ENCODE peak calls at places on chromosomes 2 and 18, in six cellular contexts. K is SK-N-SH, E is GM12892, O is K562, R is GM12878, M is HepG2. N is an unnamed sample.

GRCh38 chr2:1683297-1683696 is 61.0 kb downstream of the PXDN start:
- DNase-seq in K (peak; percentile 65), E (no peak), O (no peak), R (no peak), M (no peak), N (no peak)

GRCh38 chr2:234405472-234405871 is 91.4 kb downstream of the ARL4C start:
- DNase-seq in K (no peak), E (no peak), O (no peak), R (no peak), M (no peak), N (no peak)

GRCh38 chr2:86201951-86202692 is 2.9 kb downstream of the MRPL35 start:
- DNase-seq in K (no peak), E (no peak), O (peak; percentile 52), R (no peak), M (no peak), N (no peak)

GRCh38 chr2:126862730-126863129 is 36.0 kb upstream of the TEX51 start:
- DNase-seq in K (no peak), E (no peak), O (no peak), R (no peak), M (no peak), N (no peak)

GRCh38 chr2:64543006-64543697 is 19.0 kb downstream of the AFTPH start:
- DNase-seq in K (no peak), E (no peak), O (no peak), R (no peak), M (peak; percentile 44), N (no peak)

GRCh38 chr2:29397743-29398142 is 282.5 kb downstream of the CLIP4 start:
- DNase-seq in K (peak; percentile 55), E (no peak), O (no peak), R (no peak), M (no peak), N (no peak)

GRCh38 chr2:203940039-203940438 is 3.5 kb downstream of the ICOS start:
- DNase-seq in K (no peak), E (no peak), O (no peak), R (no peak), M (no peak), N (no peak)

GRCh38 chr2:195364015-195364965 is 292.7 kb upstream of the SLC39A10 start:
- DNase-seq in K (no peak), E (no peak), O (no peak), R (no peak), M (no peak), N (no peak)

GRCh38 chr18:77062518-77063003 is 70.0 kb downstream of the MBP start:
- DNase-seq in K (no peak), E (no peak), O (no peak), R (peak; percentile 82), M (no peak), N (no peak)

GRCh38 chr2:120754067-120754960 is 18.6 kb downstream of the GLI2 start:
- DNase-seq in K (peak; percentile 81), E (no peak), O (no peak), R (no peak), M (no peak), N (no peak)

GRCh38 chr2:173978447-173978846 is 13.3 kb upstream of the SP3 start:
- DNase-seq in K (no peak), E (no peak), O (no peak), R (no peak), M (peak; percentile 43), N (no peak)

GRCh38 chr2:65430515-65431416 is 1.6 kb downstream of the SPRED2 start:
- DNase-seq in K (peak; percentile 75), E (no peak), O (peak; percentile 42), R (no peak), M (peak; percentile 72), N (no peak)

GRCh38 chr2:16090650-16091575 is 150.6 kb downstream of the MYCN start:
- DNase-seq in K (no peak), E (no peak), O (no peak), R (no peak), M (peak; percentile 54), N (no peak)

GRCh38 chr2:233486778-233487552 is 79.6 kb downstream of the USP40 start:
- DNase-seq in K (no peak), E (no peak), O (no peak), R (no peak), M (peak; percentile 57), N (no peak)

GRCh38 chr18:44028109-44028508 is 652.6 kb upstream of the SETBP1 start:
- DNase-seq in K (no peak), E (no peak), O (no peak), R (no peak), M (no peak), N (no peak)

GRCh38 chr2:241505781-241506201 is 2.6 kb downstream of the STK25 start:
- DNase-seq in K (peak; percentile 21), E (no peak), O (peak; percentile 13), R (no peak), M (no peak), N (no peak)

GRCh38 chr2:215441560-215442391 is 5.9 kb upstream of the FN1 start:
- DNase-seq in K (no peak), E (no peak), O (no peak), R (no peak), M (no peak), N (no peak)

GRCh38 chr2:204264746-204265145 is 280.5 kb upstream of the PARD3B start:
- DNase-seq in K (no peak), E (no peak), O (no peak), R (no peak), M (no peak), N (no peak)

GRCh38 chr2:53610260-53610659 is 157.3 kb upstream of the CHAC2 start:
- DNase-seq in K (no peak), E (no peak), O (no peak), R (no peak), M (no peak), N (no peak)

GRCh38 chr18:75656035-75656434 is 228.5 kb upstream of the SMIM21 start:
- DNase-seq in K (no peak), E (no peak), O (no peak), R (no peak), M (no peak), N (no peak)

GRCh38 chr2:45862843-45863242 is 211.4 kb downstream of the PRKCE start:
- DNase-seq in K (no peak), E (no peak), O (no peak), R (no peak), M (no peak), N (no peak)

GRCh38 chr2:3222636-3223035 is 155.0 kb downstream of the EIPR1 start:
- DNase-seq in K (no peak), E (no peak), O (no peak), R (peak; percentile 31), M (no peak), N (no peak)

GRCh38 chr2:201965550-201965949 is 68.1 kb upstream of the FZD7 start:
- DNase-seq in K (no peak), E (no peak), O (no peak), R (no peak), M (peak; percentile 21), N (no peak)

GRCh38 chr18:12679183-12679786 is 21.4 kb upstream of the SPIRE1 start:
- DNase-seq in K (no peak), E (no peak), O (no peak), R (no peak), M (no peak), N (no peak)

GRCh38 chr18:23779696-23780303 is 90.5 kb downstream of the LAMA3 start:
- DNase-seq in K (no peak), E (no peak), O (peak; percentile 22), R (no peak), M (peak; percentile 54), N (no peak)

GRCh38 chr18:9428301-9428706 is 47.0 kb upstream of the RALBP1 start:
- DNase-seq in K (peak; percentile 34), E (no peak), O (no peak), R (no peak), M (no peak), N (no peak)

GRCh38 chr2:71614976-71615768 is 161.8 kb downstream of the DYSF start:
- DNase-seq in K (peak; percentile 21), E (no peak), O (peak; percentile 3), R (no peak), M (peak; percentile 18), N (no peak)

GRCh38 chr2:131493199-131494018 is 1.2 kb upstream of the MZT2A start:
- DNase-seq in K (no peak), E (no peak), O (no peak), R (no peak), M (peak; percentile 29), N (no peak)

GRCh38 chr2:241015439-241015838 is 17.0 kb downstream of the SNED1 start:
- DNase-seq in K (no peak), E (no peak), O (no peak), R (no peak), M (no peak), N (no peak)

GRCh38 chr2:73830871-73831401 is 2.2 kb downstream of the STAMBP start:
- DNase-seq in K (no peak), E (no peak), O (no peak), R (no peak), M (no peak), N (no peak)
- TF ChIP-seq TAF1 in K (no peak), E (no peak), O (no peak), R (no peak), M (no peak), N (no peak)

DNA sequence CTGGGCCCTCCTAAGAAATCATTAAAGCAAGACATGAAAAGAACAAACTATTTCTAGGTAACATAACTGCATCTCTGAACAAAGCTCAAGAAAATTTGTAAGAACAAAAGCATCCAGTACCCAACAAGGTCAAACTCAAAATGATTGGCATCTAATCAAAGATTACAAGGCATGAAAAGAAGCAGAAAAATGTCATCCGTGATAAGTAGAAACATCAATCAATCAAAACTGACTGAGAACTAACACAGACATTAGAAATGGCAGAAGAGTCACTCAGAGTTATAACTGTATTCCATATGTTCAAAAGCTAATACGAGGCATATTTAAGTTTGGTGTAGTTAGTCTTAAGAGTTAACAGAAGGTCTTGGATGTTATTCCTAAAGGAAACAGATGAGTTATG is 80.9 kb downstream of the VWA3B start:
- DNase-seq in K (no peak), E (no peak), O (no peak), R (no peak), M (no peak), N (no peak)
- TF ChIP-seq TAF1 in K (no peak), E (no peak), O (no peak), R (no peak), M (no peak), N (no peak)

DNA sequence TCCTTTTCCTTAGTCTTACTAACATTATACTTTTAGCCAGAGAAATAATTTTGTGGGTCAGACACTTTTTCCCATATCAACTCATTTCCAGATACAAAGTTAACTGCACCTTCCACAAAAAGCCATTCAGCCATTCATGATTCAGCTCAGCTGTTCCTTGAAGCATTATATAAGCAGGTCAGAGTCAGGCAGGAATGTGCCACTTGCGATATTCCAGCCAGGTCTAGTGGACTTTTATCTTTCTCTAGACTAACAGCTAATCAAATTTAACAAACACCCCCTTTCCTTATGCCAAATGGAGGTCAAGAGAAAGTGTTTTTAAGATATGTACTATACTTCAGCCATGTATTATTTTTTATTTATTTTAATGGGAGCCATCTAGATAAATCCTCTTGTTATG is 75.6 kb upstream of the EPB41L3 start:
- DNase-seq in K (no peak), E (no peak), O (no peak), R (no peak), M (no peak), N (no peak)
- TF ChIP-seq TAF1 in K (no peak), E (no peak), O (no peak), R (no peak), M (no peak), N (no peak)

DNA sequence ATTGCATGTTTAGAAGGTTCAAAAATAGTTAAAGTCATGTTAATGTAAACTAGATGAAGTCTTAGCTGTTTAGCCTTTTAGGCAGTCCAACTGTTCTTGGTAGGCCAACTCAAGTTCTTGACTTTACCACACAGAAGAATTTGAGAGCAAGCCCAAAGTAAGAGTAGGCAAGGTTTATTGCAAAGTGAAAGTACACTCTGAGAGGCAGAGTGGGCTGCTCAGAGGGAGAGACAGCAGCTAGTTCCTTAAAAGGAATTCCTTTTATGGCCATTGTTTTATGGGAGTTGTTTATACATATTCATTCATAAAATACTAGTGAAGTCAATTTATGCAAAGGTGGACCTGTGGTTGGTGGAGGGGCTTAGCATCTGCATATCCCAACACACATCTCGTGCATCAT is 110.6 kb upstream of the GULP1 start:
- DNase-seq in K (no peak), E (no peak), O (no peak), R (no peak), M (no peak), N (no peak)
- TF ChIP-seq TAF1 in K (no peak), E (no peak), O (no peak), R (no peak), M (no peak), N (no peak)

N was measured in GM12891.